ENCODE peak calls at places on chromosomes 4 and X, in ten cellular contexts. One of them, this sample, is unnamed.

GRCh38 chrX:47854474-47854873 is 17.8 kb downstream of the ZNF81 start:
- DNase-seq in CD8-positive, alpha-beta T cell: peak; percentile 25
- DNase-seq in cardiac muscle cell: peak; percentile 32
- DNase-seq in psoas muscle: peak; percentile 13
- DNase-seq in MG63: peak; percentile 10
- DNase-seq in suprapubic skin: no peak
- DNase-seq in tibial artery: no peak
- DNase-seq in heart left ventricle: peak; percentile 33
- DNase-seq in SJSA1: no peak
- DNase-seq in HCT116: no peak
- DNase-seq in this sample: peak; percentile 48

GRCh38 chr4:82975792-82976191 is 34.8 kb downstream of the LIN54 start:
- DNase-seq in CD8-positive, alpha-beta T cell: no peak
- DNase-seq in cardiac muscle cell: no peak
- DNase-seq in psoas muscle: no peak
- DNase-seq in MG63: no peak
- DNase-seq in suprapubic skin: no peak
- DNase-seq in tibial artery: no peak
- DNase-seq in heart left ventricle: no peak
- DNase-seq in SJSA1: no peak
- DNase-seq in HCT116: no peak
- DNase-seq in this sample: no peak

GRCh38 chr4:25423548-25423947 is 46.5 kb downstream of the ANAPC4 start:
- DNase-seq in CD8-positive, alpha-beta T cell: no peak
- DNase-seq in cardiac muscle cell: no peak
- DNase-seq in psoas muscle: no peak
- DNase-seq in MG63: no peak
- DNase-seq in suprapubic skin: no peak
- DNase-seq in tibial artery: no peak
- DNase-seq in heart left ventricle: no peak
- DNase-seq in SJSA1: no peak
- DNase-seq in HCT116: no peak
- DNase-seq in this sample: no peak

GRCh38 chrX:70033348-70033747 is 16.4 kb downstream of the AWAT2 start:
- DNase-seq in CD8-positive, alpha-beta T cell: peak; percentile 6
- DNase-seq in cardiac muscle cell: peak; percentile 41
- DNase-seq in psoas muscle: no peak
- DNase-seq in MG63: no peak
- DNase-seq in suprapubic skin: no peak
- DNase-seq in tibial artery: no peak
- DNase-seq in heart left ventricle: no peak
- DNase-seq in SJSA1: no peak
- DNase-seq in HCT116: peak; percentile 12
- DNase-seq in this sample: no peak

GRCh38 chr4:11420327-11420726 is 8.4 kb downstream of the HS3ST1 start:
- DNase-seq in CD8-positive, alpha-beta T cell: no peak
- DNase-seq in cardiac muscle cell: no peak
- DNase-seq in psoas muscle: no peak
- DNase-seq in MG63: no peak
- DNase-seq in suprapubic skin: no peak
- DNase-seq in tibial artery: no peak
- DNase-seq in heart left ventricle: no peak
- DNase-seq in SJSA1: no peak
- DNase-seq in HCT116: no peak
- DNase-seq in this sample: no peak

GRCh38 chr4:8688908-8689445 is 96.4 kb downstream of the CPZ start:
- DNase-seq in CD8-positive, alpha-beta T cell: no peak
- DNase-seq in cardiac muscle cell: no peak
- DNase-seq in psoas muscle: no peak
- DNase-seq in MG63: no peak
- DNase-seq in suprapubic skin: peak; percentile 40
- DNase-seq in tibial artery: peak; percentile 46
- DNase-seq in heart left ventricle: no peak
- DNase-seq in SJSA1: no peak
- DNase-seq in HCT116: no peak
- DNase-seq in this sample: no peak

GRCh38 chr4:143021384-143021783 is 163.3 kb upstream of the USP38 start:
- DNase-seq in CD8-positive, alpha-beta T cell: no peak
- DNase-seq in cardiac muscle cell: no peak
- DNase-seq in psoas muscle: no peak
- DNase-seq in MG63: no peak
- DNase-seq in suprapubic skin: no peak
- DNase-seq in tibial artery: no peak
- DNase-seq in heart left ventricle: no peak
- DNase-seq in SJSA1: no peak
- DNase-seq in HCT116: no peak
- DNase-seq in this sample: no peak

GRCh38 chrX:68163446-68163845 is 269.8 kb downstream of the OPHN1 start:
- DNase-seq in CD8-positive, alpha-beta T cell: no peak
- DNase-seq in cardiac muscle cell: no peak
- DNase-seq in psoas muscle: no peak
- DNase-seq in MG63: no peak
- DNase-seq in suprapubic skin: no peak
- DNase-seq in tibial artery: no peak
- DNase-seq in heart left ventricle: no peak
- DNase-seq in SJSA1: no peak
- DNase-seq in HCT116: no peak
- DNase-seq in this sample: no peak

GRCh38 chr4:74112399-74113090 is 13.6 kb upstream of the CXCL2 start:
- DNase-seq in CD8-positive, alpha-beta T cell: no peak
- DNase-seq in cardiac muscle cell: no peak
- DNase-seq in psoas muscle: no peak
- DNase-seq in MG63: peak; percentile 45
- DNase-seq in suprapubic skin: no peak
- DNase-seq in tibial artery: no peak
- DNase-seq in heart left ventricle: no peak
- DNase-seq in SJSA1: no peak
- DNase-seq in HCT116: no peak
- DNase-seq in this sample: no peak

GRCh38 chr4:53100801-53101581 is 238.9 kb downstream of the RASL11B start:
- DNase-seq in CD8-positive, alpha-beta T cell: no peak
- DNase-seq in cardiac muscle cell: no peak
- DNase-seq in psoas muscle: no peak
- DNase-seq in MG63: peak; percentile 38
- DNase-seq in suprapubic skin: no peak
- DNase-seq in tibial artery: no peak
- DNase-seq in heart left ventricle: no peak
- DNase-seq in SJSA1: no peak
- DNase-seq in HCT116: no peak
- DNase-seq in this sample: no peak

GRCh38 chrX:53715336-53715924 is 28.9 kb upstream of the HUWE1 start:
- DNase-seq in CD8-positive, alpha-beta T cell: no peak
- DNase-seq in cardiac muscle cell: no peak
- DNase-seq in psoas muscle: no peak
- DNase-seq in MG63: no peak
- DNase-seq in suprapubic skin: no peak
- DNase-seq in tibial artery: no peak
- DNase-seq in heart left ventricle: no peak
- DNase-seq in SJSA1: no peak
- DNase-seq in HCT116: no peak
- DNase-seq in this sample: no peak
- H3K4me3 ChIP-seq in CD8-positive, alpha-beta T cell: peak overlapping the region; percentile 30
- H3K4me3 ChIP-seq in cardiac muscle cell: no peak overlapping the region
- H3K4me3 ChIP-seq in psoas muscle: no peak overlapping the region
- H3K4me3 ChIP-seq in MG63: no peak overlapping the region
- H3K4me3 ChIP-seq in suprapubic skin: no peak overlapping the region
- H3K4me3 ChIP-seq in tibial artery: no peak overlapping the region
- H3K4me3 ChIP-seq in heart left ventricle: no peak overlapping the region
- H3K4me3 ChIP-seq in SJSA1: no peak overlapping the region
- H3K4me3 ChIP-seq in HCT116: no peak overlapping the region
- H3K4me3 ChIP-seq in this sample: no peak overlapping the region

DNA sequence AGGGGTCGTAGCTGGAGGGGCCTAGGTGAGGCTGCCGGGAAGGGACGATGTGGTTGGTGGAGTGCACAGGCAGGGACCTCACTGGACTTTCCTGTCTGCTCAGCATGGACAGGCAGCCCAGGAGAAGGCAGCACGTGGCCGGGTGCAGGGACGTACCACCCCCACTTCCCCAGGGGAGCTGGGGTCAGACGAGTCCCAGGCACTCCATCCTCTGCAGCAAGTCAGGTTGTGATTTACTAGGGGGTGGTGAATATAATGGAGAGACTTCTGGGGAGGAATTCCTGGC is 1.5 kb upstream of the CTBP1 start:
- DNase-seq in CD8-positive, alpha-beta T cell: no peak
- DNase-seq in cardiac muscle cell: no peak
- DNase-seq in psoas muscle: peak; percentile 13
- DNase-seq in MG63: no peak
- DNase-seq in suprapubic skin: no peak
- DNase-seq in tibial artery: no peak
- DNase-seq in heart left ventricle: no peak
- DNase-seq in SJSA1: no peak
- DNase-seq in HCT116: no peak
- DNase-seq in this sample: no peak
- H3K9me3 ChIP-seq in CD8-positive, alpha-beta T cell: no peaks in the 10 kb centered on the region
- H3K9me3 ChIP-seq in cardiac muscle cell: no peaks in the 10 kb centered on the region
- H3K9me3 ChIP-seq in psoas muscle: no peaks in the 10 kb centered on the region
- H3K9me3 ChIP-seq in MG63: peaks cover 7% of the 10 kb centered on the region
- H3K9me3 ChIP-seq in suprapubic skin: no peaks in the 10 kb centered on the region
- H3K9me3 ChIP-seq in tibial artery: no peaks in the 10 kb centered on the region
- H3K9me3 ChIP-seq in heart left ventricle: no peaks in the 10 kb centered on the region
- H3K9me3 ChIP-seq in SJSA1: no peaks in the 10 kb centered on the region
- H3K9me3 ChIP-seq in HCT116: no peaks in the 10 kb centered on the region
- H3K9me3 ChIP-seq in this sample: no peaks in the 10 kb centered on the region

GRCh38 chr4:60682901-60683300 is 517.2 kb upstream of the ADGRL3 start:
- DNase-seq in CD8-positive, alpha-beta T cell: no peak
- DNase-seq in cardiac muscle cell: no peak
- DNase-seq in psoas muscle: no peak
- DNase-seq in MG63: no peak
- DNase-seq in suprapubic skin: no peak
- DNase-seq in tibial artery: no peak
- DNase-seq in heart left ventricle: no peak
- DNase-seq in SJSA1: no peak
- DNase-seq in HCT116: no peak
- DNase-seq in this sample: no peak

GRCh38 chr4:60683953-60684352 is 516.2 kb upstream of the ADGRL3 start:
- DNase-seq in CD8-positive, alpha-beta T cell: no peak
- DNase-seq in cardiac muscle cell: no peak
- DNase-seq in psoas muscle: no peak
- DNase-seq in MG63: peak; percentile 42
- DNase-seq in suprapubic skin: no peak
- DNase-seq in tibial artery: no peak
- DNase-seq in heart left ventricle: no peak
- DNase-seq in SJSA1: no peak
- DNase-seq in HCT116: no peak
- DNase-seq in this sample: no peak

DNA sequence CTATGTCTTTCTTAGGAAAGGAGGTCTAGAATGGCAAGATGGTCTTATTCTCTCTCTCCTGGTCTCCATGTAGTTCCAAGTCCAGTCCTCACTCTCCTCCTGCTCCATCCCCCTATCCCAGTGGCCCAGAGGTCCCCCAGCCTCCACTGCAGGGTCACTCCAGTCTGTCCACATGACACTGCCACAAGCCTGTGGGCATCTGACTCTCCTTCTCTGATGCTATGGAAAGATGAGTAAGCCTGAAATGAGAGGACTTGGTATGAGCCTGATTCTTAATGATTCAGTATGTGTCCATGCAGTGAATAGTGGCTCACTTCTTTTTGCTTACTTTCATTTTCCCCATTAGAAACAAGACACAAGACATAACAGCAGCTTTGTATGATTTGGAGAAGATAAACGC is 516.8 kb upstream of the ADGRL3 start:
- DNase-seq in CD8-positive, alpha-beta T cell: no peak
- DNase-seq in cardiac muscle cell: no peak
- DNase-seq in psoas muscle: no peak
- DNase-seq in MG63: peak; percentile 46
- DNase-seq in suprapubic skin: no peak
- DNase-seq in tibial artery: no peak
- DNase-seq in heart left ventricle: no peak
- DNase-seq in SJSA1: no peak
- DNase-seq in HCT116: no peak
- DNase-seq in this sample: no peak
- H3K4me3 ChIP-seq in CD8-positive, alpha-beta T cell: no peak overlapping the region
- H3K4me3 ChIP-seq in cardiac muscle cell: no peak overlapping the region
- H3K4me3 ChIP-seq in psoas muscle: no peak overlapping the region
- H3K4me3 ChIP-seq in MG63: no peak overlapping the region
- H3K4me3 ChIP-seq in suprapubic skin: no peak overlapping the region
- H3K4me3 ChIP-seq in tibial artery: no peak overlapping the region
- H3K4me3 ChIP-seq in heart left ventricle: no peak overlapping the region
- H3K4me3 ChIP-seq in SJSA1: no peak overlapping the region
- H3K4me3 ChIP-seq in HCT116: no peak overlapping the region
- H3K4me3 ChIP-seq in this sample: no peak overlapping the region

DNA sequence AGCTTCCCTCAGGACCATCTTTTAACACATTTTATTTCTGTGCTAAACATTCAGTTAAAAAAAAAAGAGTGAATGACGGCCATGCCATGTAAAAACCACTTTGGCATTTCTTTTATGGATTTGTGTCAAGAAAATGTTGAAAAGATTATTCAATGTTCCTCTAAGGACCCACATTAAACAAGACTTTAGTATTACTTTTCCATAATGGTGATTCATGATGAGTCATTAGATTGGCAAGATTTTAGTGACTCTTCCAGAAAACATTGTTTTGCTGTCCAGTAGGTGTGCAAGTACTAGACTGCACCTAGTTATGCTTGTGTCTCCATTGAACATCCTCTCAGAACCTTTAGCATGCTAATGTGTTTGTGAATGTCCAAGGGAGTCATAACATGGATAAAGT is 748.6 kb downstream of the STPG2 start:
- DNase-seq in CD8-positive, alpha-beta T cell: no peak
- DNase-seq in cardiac muscle cell: no peak
- DNase-seq in psoas muscle: no peak
- DNase-seq in MG63: no peak
- DNase-seq in suprapubic skin: no peak
- DNase-seq in tibial artery: no peak
- DNase-seq in heart left ventricle: no peak
- DNase-seq in SJSA1: no peak
- DNase-seq in HCT116: no peak
- DNase-seq in this sample: no peak
- H3K9me3 ChIP-seq in CD8-positive, alpha-beta T cell: no peaks in the 10 kb centered on the region
- H3K9me3 ChIP-seq in cardiac muscle cell: no peaks in the 10 kb centered on the region
- H3K9me3 ChIP-seq in psoas muscle: no peaks in the 10 kb centered on the region
- H3K9me3 ChIP-seq in MG63: no peaks in the 10 kb centered on the region
- H3K9me3 ChIP-seq in suprapubic skin: no peaks in the 10 kb centered on the region
- H3K9me3 ChIP-seq in tibial artery: no peaks in the 10 kb centered on the region
- H3K9me3 ChIP-seq in heart left ventricle: no peaks in the 10 kb centered on the region
- H3K9me3 ChIP-seq in SJSA1: peaks cover 5% of the 10 kb centered on the region
- H3K9me3 ChIP-seq in HCT116: no peaks in the 10 kb centered on the region
- H3K9me3 ChIP-seq in this sample: no peaks in the 10 kb centered on the region

GRCh38 chrX:51825432-51825831 is 68.0 kb upstream of the MAGED1 start:
- DNase-seq in CD8-positive, alpha-beta T cell: no peak
- DNase-seq in cardiac muscle cell: no peak
- DNase-seq in psoas muscle: no peak
- DNase-seq in MG63: no peak
- DNase-seq in suprapubic skin: no peak
- DNase-seq in tibial artery: no peak
- DNase-seq in heart left ventricle: no peak
- DNase-seq in SJSA1: no peak
- DNase-seq in HCT116: no peak
- DNase-seq in this sample: no peak
- H3K4me3 ChIP-seq in CD8-positive, alpha-beta T cell: no peak overlapping the region
- H3K4me3 ChIP-seq in cardiac muscle cell: no peak overlapping the region
- H3K4me3 ChIP-seq in psoas muscle: no peak overlapping the region
- H3K4me3 ChIP-seq in MG63: no peak overlapping the region
- H3K4me3 ChIP-seq in suprapubic skin: no peak overlapping the region
- H3K4me3 ChIP-seq in tibial artery: no peak overlapping the region
- H3K4me3 ChIP-seq in heart left ventricle: no peak overlapping the region
- H3K4me3 ChIP-seq in SJSA1: no peak overlapping the region
- H3K4me3 ChIP-seq in HCT116: no peak overlapping the region
- H3K4me3 ChIP-seq in this sample: no peak overlapping the region

DNA sequence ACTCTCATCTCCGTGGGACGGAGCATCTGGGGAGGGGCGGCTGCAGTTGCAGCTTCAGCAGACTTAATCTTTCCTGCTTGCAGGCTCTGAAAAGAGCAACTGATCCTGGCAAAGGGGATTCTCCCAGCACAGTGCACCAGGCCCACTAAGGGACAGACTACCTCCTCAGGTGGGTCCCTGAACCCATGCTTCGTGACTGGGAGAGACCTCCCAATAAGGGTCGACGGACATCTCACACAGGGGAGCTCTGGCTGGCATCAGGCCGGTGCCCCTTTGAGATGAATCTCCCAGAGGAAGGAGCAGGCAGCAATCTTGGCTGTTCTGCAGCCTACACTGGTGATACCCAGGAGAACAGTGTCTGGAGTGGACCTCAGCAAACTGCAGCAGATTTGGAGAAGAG is 303.3 kb upstream of the FGF16 start:
- DNase-seq in CD8-positive, alpha-beta T cell: no peak
- DNase-seq in cardiac muscle cell: no peak
- DNase-seq in psoas muscle: no peak
- DNase-seq in MG63: no peak
- DNase-seq in suprapubic skin: no peak
- DNase-seq in tibial artery: no peak
- DNase-seq in heart left ventricle: no peak
- DNase-seq in SJSA1: no peak
- DNase-seq in HCT116: no peak
- DNase-seq in this sample: no peak
- H3K9me3 ChIP-seq in CD8-positive, alpha-beta T cell: no peaks in the 10 kb centered on the region
- H3K9me3 ChIP-seq in cardiac muscle cell: no peaks in the 10 kb centered on the region
- H3K9me3 ChIP-seq in psoas muscle: peaks cover 5% of the 10 kb centered on the region
- H3K9me3 ChIP-seq in MG63: no peaks in the 10 kb centered on the region
- H3K9me3 ChIP-seq in suprapubic skin: no peaks in the 10 kb centered on the region
- H3K9me3 ChIP-seq in tibial artery: no peaks in the 10 kb centered on the region
- H3K9me3 ChIP-seq in heart left ventricle: peaks cover 4% of the 10 kb centered on the region
- H3K9me3 ChIP-seq in SJSA1: no peaks in the 10 kb centered on the region
- H3K9me3 ChIP-seq in HCT116: no peaks in the 10 kb centered on the region
- H3K9me3 ChIP-seq in this sample: no peaks in the 10 kb centered on the region